ENCODE peak calls at places on chromosomes 1 and 21, in four cellular contexts. U is heart left ventricle; N is CD8-positive, alpha-beta memory T cell; L is upper lobe of left lung. J is an unnamed sample. For H3K4me1, the result is how much of the 10 kb centered on the place peaks cover.

GRCh38 chr1:9317591-9318331 is 25.1 kb downstream of the SPSB1 start:
- DNase-seq in U (peak), N (no peak), L (no peak), J (no peak)

GRCh38 chr1:48017716-48018115 is 20.5 kb upstream of the TRABD2B start:
- DNase-seq in U (no peak), N (no peak), L (no peak), J (no peak)

GRCh38 chr1:203589201-203589600 is 37.4 kb upstream of the ATP2B4 start:
- DNase-seq in U (no peak), N (no peak), L (no peak), J (no peak)

GRCh38 chr1:61182049-61182448 is 99.7 kb downstream of the NFIA start:
- DNase-seq in U (no peak), N (no peak), L (no peak), J (no peak)

GRCh38 chr1:234980224-234980656 is 148.4 kb downstream of the TOMM20 start:
- DNase-seq in U (no peak), N (no peak), L (no peak), J (no peak)

GRCh38 chr1:61607448-61607847 is 117.5 kb downstream of the TM2D1 start:
- DNase-seq in U (no peak), N (no peak), L (no peak), J (no peak)

GRCh38 chr1:181208076-181208475 is 119.6 kb downstream of the IER5 start:
- DNase-seq in U (no peak), N (no peak), L (no peak), J (peak)

GRCh38 chr21:42578034-42578433 is 64.4 kb downstream of the SLC37A1 start:
- DNase-seq in U (no peak), N (no peak), L (peak), J (no peak)

GRCh38 chr1:228154685-228155571 is 5.2 kb downstream of the GJC2 start:
- DNase-seq in U (no peak), N (no peak), L (peak), J (no peak)

GRCh38 chr1:217542136-217542777 is 88.6 kb downstream of the GPATCH2 start:
- DNase-seq in U (peak), N (no peak), L (no peak), J (no peak)

GRCh38 chr1:112713466-112714312 is 1.4 kb downstream of the PPM1J start:
- DNase-seq in U (no peak), N (no peak), L (no peak), J (no peak)

GRCh38 chr1:49229555-49229954 is 452.9 kb upstream of the BEND5 start:
- DNase-seq in U (no peak), N (no peak), L (no peak), J (no peak)

GRCh38 chr1:39272791-39273071 is 68.2 kb downstream of the MACF1 start:
- DNase-seq in U (no peak), N (no peak), L (no peak), J (no peak)

GRCh38 chr1:197585809-197586208 is 189.5 kb downstream of the DENND1B start:
- DNase-seq in U (no peak), N (no peak), L (no peak), J (no peak)

GRCh38 chr21:28771790-28772501 is 220.7 kb downstream of the LTN1 start:
- DNase-seq in U (no peak), N (no peak), L (no peak), J (no peak)

GRCh38 chr1:202576816-202577215 is 133.4 kb downstream of the SYT2 start:
- DNase-seq in U (no peak), N (no peak), L (no peak), J (no peak)

GRCh38 chr1:160519542-160520435 is 3.3 kb downstream of the SLAMF6 start:
- DNase-seq in U (no peak), N (peak), L (no peak), J (no peak)
- H3K4me3 ChIP-seq in U (no peak), N (peak), L (no peak), J (no peak)

GRCh38 chr1:21864730-21865129 is 52.7 kb downstream of the LDLRAD2 start:
- DNase-seq in U (no peak), N (no peak), L (peak), J (no peak)
- H3K4me1 ChIP-seq in U (under half), N (under half), L (under half), J (under half)

DNA sequence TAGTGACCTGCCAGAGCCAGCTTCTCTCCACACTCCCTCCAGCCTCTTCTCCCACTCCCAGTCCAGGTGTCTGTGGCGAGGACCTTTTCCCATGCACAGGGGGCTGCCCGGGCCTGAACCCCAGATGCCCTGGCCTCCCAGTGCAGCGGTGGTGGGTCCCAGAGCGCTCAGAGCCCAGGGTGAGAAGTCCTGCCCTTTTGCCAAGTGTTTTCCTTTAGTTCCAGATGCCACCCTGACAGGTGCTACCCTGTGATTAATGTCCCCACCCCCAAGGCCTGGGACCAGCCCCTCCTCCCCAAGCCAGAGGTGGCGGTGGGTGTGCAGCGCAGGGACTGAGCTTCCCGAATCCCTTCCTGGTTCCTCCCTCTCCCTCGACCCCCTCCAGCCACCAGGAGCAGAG is 90.4 kb downstream of the PAX7 start:
- DNase-seq in U (no peak), N (no peak), L (no peak), J (no peak)
- H3K4me3 ChIP-seq in U (no peak), N (no peak), L (no peak), J (no peak)

GRCh38 chr1:205186191-205186590 is 25.3 kb downstream of the DSTYK start:
- DNase-seq in U (no peak), N (no peak), L (no peak), J (no peak)
- H3K4me1 ChIP-seq in U (under half), N (under half), L (under half), J (under half)

GRCh38 chr1:156893048-156893953 is at the start of gene PEAR1:
- DNase-seq in U (peak), N (no peak), L (peak), J (peak)
- H3K4me3 ChIP-seq in U (peak), N (peak), L (peak), J (peak)

DNA sequence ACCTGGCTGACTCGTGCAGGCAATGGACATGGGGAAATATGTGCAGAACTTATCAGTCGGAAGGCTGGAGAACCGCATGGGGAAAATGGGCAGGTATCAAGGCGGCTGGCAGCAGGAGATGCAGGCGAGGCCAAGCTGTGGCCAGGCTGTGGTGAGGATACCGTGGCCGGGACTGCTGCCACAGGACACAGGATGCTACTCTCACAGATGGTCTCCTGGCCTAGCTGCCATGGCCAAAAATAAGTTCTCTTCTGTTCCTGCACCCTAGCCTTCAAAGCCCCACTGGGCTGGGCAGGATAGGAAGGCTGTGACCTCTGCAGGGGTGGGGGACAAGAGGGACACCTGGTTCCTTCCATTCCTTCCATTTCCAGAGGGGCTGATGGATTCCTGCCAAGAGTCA is 26.4 kb downstream of the TEX35 start:
- DNase-seq in U (no peak), N (no peak), L (no peak), J (no peak)
- H3K4me1 ChIP-seq in U (under half), N (under half), L (under half), J (under half)

DNA sequence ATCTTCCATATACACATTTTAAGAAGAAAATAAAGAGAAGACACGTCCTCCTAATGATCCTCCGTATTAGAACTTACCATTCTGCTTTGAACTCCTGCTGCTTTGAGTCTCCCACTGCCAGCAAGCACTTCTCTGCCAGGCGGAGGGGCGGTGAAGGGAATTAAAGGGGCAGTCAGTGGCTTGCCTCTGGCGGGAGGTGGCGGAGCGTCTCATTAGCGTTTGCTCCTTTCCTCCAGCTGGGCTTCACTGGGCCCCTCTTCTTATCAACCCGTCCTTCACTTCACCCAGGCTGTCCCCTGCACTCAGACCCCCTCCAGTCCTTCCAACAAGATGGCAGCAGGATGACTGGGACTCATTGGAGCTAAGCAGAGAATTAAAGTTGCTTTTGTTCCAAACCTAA is 433.5 kb downstream of the KIF26B start:
- DNase-seq in U (no peak), N (no peak), L (peak), J (no peak)
- H3K4me3 ChIP-seq in U (no peak), N (no peak), L (no peak), J (no peak)

GRCh38 chr1:111223126-111223443 is 4.4 kb upstream of the CHI3L2 start:
- DNase-seq in U (no peak), N (no peak), L (no peak), J (no peak)
- H3K4me1 ChIP-seq in U (under half), N (half or more), L (under half), J (under half)

DNA sequence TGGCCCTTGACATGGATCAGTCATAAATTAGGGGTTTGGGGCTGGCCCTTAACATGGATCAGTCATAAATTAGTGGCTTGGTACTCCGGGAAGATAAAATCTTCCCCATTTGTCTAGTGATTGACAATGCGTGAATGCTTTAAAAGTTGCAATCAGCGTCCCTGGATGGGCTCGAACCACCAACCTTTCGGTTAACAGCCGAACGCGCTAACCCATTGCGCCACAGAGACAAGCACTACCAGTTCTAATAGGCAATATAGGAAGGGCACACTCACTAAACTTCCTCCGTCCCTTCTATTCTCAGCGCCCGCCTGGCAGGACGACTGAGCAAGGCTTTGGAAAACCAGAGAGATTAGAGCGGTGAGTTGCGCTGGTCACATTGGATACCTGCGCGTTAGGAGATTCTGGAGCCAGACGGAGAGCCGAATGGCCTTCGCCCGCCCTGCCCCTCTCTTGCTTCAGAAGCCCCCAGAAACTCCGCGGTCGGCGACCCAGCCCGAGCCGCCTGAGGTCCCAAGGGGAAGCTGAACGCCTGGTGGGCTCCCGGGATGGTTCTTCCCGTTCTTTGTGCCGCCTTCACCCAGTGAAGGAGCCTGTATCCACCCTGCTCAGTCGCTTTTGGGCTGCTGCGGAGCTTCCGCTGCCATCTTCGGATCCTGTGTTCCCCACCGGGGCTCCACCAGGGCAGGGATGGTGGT is 235.9 kb downstream of the FAM72C start:
- DNase-seq in U (no peak), N (no peak), L (peak), J (no peak)
- H3K4me3 ChIP-seq in U (no peak), N (no peak), L (no peak), J (no peak)

J was measured in right atrium auricular region.